ENCODE peak calls at places on chromosomes 13 and 19, in eight cellular contexts. B is AG04450, V is mammary epithelial cell, O is K562, L is HepG2, G is Peyer's patch, F is A673, U is PC-3. M is an unnamed sample.

GRCh38 chr13:50646070-50646469 is 197.4 kb downstream of the DLEU7 start:
- DNase-seq in B (no peak), V (no peak), O (no peak), L (no peak), G (no peak), F (no peak), U (no peak), M (no peak)

GRCh38 chr13:43835701-43836100 is 43.8 kb downstream of the CCDC122 start:
- DNase-seq in B (no peak), V (peak), O (no peak), L (no peak), G (no peak), F (no peak), U (no peak), M (no peak)

GRCh38 chr13:106561551-106562170 is 6.3 kb downstream of the ARGLU1 start:
- DNase-seq in B (no peak), V (peak), O (no peak), L (no peak), G (no peak), F (no peak), U (no peak), M (no peak)

GRCh38 chr13:108574856-108575255 is 54.6 kb upstream of the MYO16 start:
- DNase-seq in B (no peak), V (no peak), O (no peak), L (no peak), G (no peak), F (no peak), U (no peak), M (no peak)

GRCh38 chr13:46184277-46184699 is 2.3 kb upstream of the LCP1 start:
- DNase-seq in B (no peak), V (no peak), O (peak), L (peak), G (no peak), F (peak), U (peak), M (no peak)

GRCh38 chr19:11195169-11195568 is 2.2 kb downstream of the KANK2 start:
- DNase-seq in B (no peak), V (no peak), O (no peak), L (no peak), G (no peak), F (no peak), U (no peak), M (no peak)

GRCh38 chr13:22220186-22221160 is 549.6 kb downstream of the FGF9 start:
- DNase-seq in B (no peak), V (no peak), O (no peak), L (no peak), G (peak), F (no peak), U (no peak), M (no peak)

GRCh38 chr19:42150940-42151339 is 18.7 kb upstream of the POU2F2 start:
- DNase-seq in B (no peak), V (no peak), O (no peak), L (no peak), G (no peak), F (no peak), U (no peak), M (no peak)

GRCh38 chr13:34254366-34254765 is 436.4 kb downstream of the RFC3 start:
- DNase-seq in B (no peak), V (peak), O (no peak), L (no peak), G (no peak), F (no peak), U (no peak), M (no peak)

GRCh38 chr13:78168981-78169380 is 250.3 kb upstream of the EDNRB start:
- DNase-seq in B (no peak), V (no peak), O (no peak), L (no peak), G (no peak), F (no peak), U (no peak), M (no peak)

GRCh38 chr13:60155978-60156377 is 7.8 kb downstream of the DIAPH3 start:
- DNase-seq in B (no peak), V (no peak), O (no peak), L (no peak), G (no peak), F (peak), U (no peak), M (no peak)

GRCh38 chr19:3382460-3383100 is 16.2 kb downstream of the NFIC start:
- DNase-seq in B (no peak), V (no peak), O (no peak), L (no peak), G (no peak), F (no peak), U (no peak), M (no peak)

GRCh38 chr19:42352216-42352892 is 26.9 kb downstream of the MEGF8 start:
- DNase-seq in B (no peak), V (peak), O (no peak), L (no peak), G (no peak), F (peak), U (peak), M (no peak)

GRCh38 chr13:39784347-39784746 is 128.9 kb downstream of the COG6 start:
- DNase-seq in B (peak), V (no peak), O (no peak), L (no peak), G (no peak), F (no peak), U (no peak), M (no peak)

GRCh38 chr13:75255159-75255558 is 226.8 kb downstream of the TBC1D4 start:
- DNase-seq in B (no peak), V (no peak), O (no peak), L (no peak), G (no peak), F (no peak), U (no peak), M (no peak)

DNA sequence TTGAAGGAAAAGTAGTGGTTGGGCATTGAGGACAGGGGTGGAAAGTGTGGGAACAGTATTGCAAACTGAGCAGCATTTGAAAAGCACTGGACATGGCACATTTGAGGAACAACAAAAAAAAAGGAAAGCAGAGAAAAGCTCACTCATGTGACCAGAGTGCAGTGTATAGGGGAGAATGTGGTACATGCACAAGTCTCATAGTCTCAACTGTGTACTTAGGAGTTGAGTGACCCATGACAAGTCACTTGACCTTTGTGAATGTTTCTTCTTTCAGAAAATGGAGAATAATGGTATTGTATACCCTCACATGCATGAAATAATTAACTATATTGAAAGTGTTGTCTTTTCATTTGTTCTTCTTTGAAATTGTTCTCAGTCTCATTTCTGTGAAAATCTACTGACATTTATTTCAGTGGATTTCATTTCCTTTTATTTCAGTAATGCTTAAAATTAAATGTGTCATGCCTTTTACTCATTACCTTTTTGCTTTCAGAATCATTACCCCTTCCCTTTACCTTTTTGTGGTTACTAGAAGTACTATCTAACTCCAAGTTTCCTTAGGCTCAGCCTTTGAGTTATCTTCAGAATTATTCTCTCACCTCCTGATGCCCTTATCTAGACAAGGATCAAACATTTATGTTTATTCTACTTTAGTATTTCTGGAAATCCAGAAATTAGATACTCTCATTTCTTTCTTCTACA is 79.1 kb upstream of the MLNR start:
- DNase-seq in B (no peak), V (no peak), O (no peak), L (no peak), G (no peak), F (no peak), U (no peak), M (no peak)
- H3K27ac ChIP-seq in B (no peak), V (no peak), O (no peak), L (no peak), G (no peak), F (no peak), U (no peak), M (no peak)

GRCh38 chr13:23547000-23547590 is 23.1 kb upstream of the TNFRSF19 start:
- DNase-seq in B (no peak), V (peak), O (no peak), L (no peak), G (no peak), F (no peak), U (no peak), M (no peak)
- H3K27ac ChIP-seq in B (peak), V (no peak), O (no peak), L (no peak), G (no peak), F (no peak), U (no peak), M (no peak)

GRCh38 chr13:98480915-98481510 is 95.9 kb downstream of the STK24 start:
- DNase-seq in B (no peak), V (no peak), O (peak), L (no peak), G (no peak), F (no peak), U (no peak), M (no peak)

GRCh38 chr13:98481511-98481951 is 95.4 kb downstream of the STK24 start:
- DNase-seq in B (no peak), V (no peak), O (no peak), L (no peak), G (no peak), F (no peak), U (no peak), M (no peak)

GRCh38 chr13:98476538-98476966 is 100.4 kb downstream of the STK24 start:
- DNase-seq in B (no peak), V (peak), O (peak), L (no peak), G (no peak), F (peak), U (peak), M (peak)

GRCh38 chr13:98478134-98479129 is 98.5 kb downstream of the STK24 start:
- DNase-seq in B (no peak), V (peak), O (peak), L (no peak), G (no peak), F (no peak), U (peak), M (no peak)

GRCh38 chr13:98479496-98480003 is 97.4 kb downstream of the STK24 start:
- DNase-seq in B (no peak), V (no peak), O (no peak), L (no peak), G (no peak), F (no peak), U (no peak), M (no peak)
- H3K27ac ChIP-seq in B (no peak), V (no peak), O (peak), L (peak), G (no peak), F (no peak), U (no peak), M (peak)

GRCh38 chr19:4455742-4456565 is 1.6 kb downstream of the UBXN6 start:
- DNase-seq in B (no peak), V (peak), O (no peak), L (peak), G (no peak), F (no peak), U (peak), M (no peak)

GRCh38 chr19:4457654-4458406 is at the start of gene UBXN6:
- DNase-seq in B (peak), V (peak), O (peak), L (peak), G (peak), F (peak), U (peak), M (peak)

GRCh38 chr19:4456843-4457653 is 546 bp downstream of the UBXN6 start:
- DNase-seq in B (no peak), V (peak), O (peak), L (no peak), G (no peak), F (peak), U (no peak), M (no peak)

GRCh38 chr19:4454952-4455738 is 2.4 kb downstream of the UBXN6 start:
- DNase-seq in B (no peak), V (peak), O (peak), L (no peak), G (no peak), F (no peak), U (no peak), M (peak)

GRCh38 chr19:4456566-4456842 is 1.1 kb downstream of the UBXN6 start:
- DNase-seq in B (no peak), V (peak), O (peak), L (no peak), G (no peak), F (peak), U (peak), M (no peak)
- H3K27ac ChIP-seq in B (peak), V (peak), O (peak), L (peak), G (peak), F (peak), U (peak), M (peak)

GRCh38 chr13:101624981-101625380 is 172.5 kb downstream of the ITGBL1 start:
- DNase-seq in B (no peak), V (no peak), O (no peak), L (no peak), G (no peak), F (peak), U (peak), M (no peak)
- H3K27ac ChIP-seq in B (no peak), V (no peak), O (no peak), L (no peak), G (peak), F (peak), U (peak), M (no peak)

GRCh38 chr13:23999411-23999810 is 102.1 kb upstream of the C1QTNF9B start:
- DNase-seq in B (no peak), V (no peak), O (no peak), L (no peak), G (no peak), F (no peak), U (no peak), M (no peak)

GRCh38 chr13:23993439-23993980 is 96.2 kb upstream of the C1QTNF9B start:
- DNase-seq in B (peak), V (no peak), O (no peak), L (no peak), G (no peak), F (no peak), U (no peak), M (no peak)

GRCh38 chr13:23996456-23996855 is 99.2 kb upstream of the C1QTNF9B start:
- DNase-seq in B (no peak), V (no peak), O (no peak), L (no peak), G (no peak), F (no peak), U (peak), M (no peak)

GRCh38 chr13:23992722-23993438 is 95.6 kb upstream of the C1QTNF9B start:
- DNase-seq in B (no peak), V (no peak), O (no peak), L (no peak), G (no peak), F (no peak), U (no peak), M (no peak)

DNA sequence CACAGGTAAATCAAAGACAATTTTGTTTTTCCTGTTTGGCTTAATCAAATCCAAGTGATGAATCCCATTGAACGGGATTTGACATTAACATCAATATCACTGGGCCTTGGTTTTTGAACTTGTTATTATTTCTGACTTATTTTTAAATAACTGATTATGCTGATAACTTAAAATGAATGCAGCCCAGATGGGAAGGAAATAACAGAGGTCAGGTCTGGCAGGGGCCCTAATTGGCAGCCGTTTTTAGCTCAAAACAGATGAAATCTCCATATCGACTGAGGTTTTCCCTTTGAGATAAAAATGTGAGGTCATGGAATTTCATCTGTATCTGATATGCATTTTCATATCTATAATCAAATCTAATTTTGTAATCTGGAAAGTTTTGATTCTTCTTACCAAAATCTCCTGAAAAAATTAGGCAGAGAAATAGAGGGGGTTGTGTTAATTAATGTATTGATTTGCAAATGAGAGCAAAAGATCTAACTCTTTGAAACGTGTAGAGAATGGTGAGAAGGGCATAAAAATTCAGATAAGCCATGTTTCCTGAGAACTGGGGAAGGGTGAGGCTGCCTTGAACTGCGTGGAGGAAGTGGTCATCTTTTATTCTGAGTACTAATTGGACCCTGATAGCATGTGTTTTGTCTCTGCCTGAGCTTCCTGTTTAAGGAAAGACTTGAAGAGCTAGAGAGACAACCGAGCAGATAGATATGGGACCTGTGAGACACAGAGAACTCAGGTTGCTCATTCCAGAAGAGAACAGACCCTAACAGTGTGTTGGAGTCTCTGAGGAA is 98.2 kb upstream of the C1QTNF9B start:
- DNase-seq in B (no peak), V (no peak), O (no peak), L (no peak), G (no peak), F (no peak), U (no peak), M (no peak)
- H3K27ac ChIP-seq in B (no peak), V (no peak), O (no peak), L (no peak), G (no peak), F (no peak), U (no peak), M (no peak)

GRCh38 chr13:42422681-42423080 is 150.7 kb downstream of the AKAP11 start:
- DNase-seq in B (no peak), V (no peak), O (no peak), L (no peak), G (no peak), F (no peak), U (no peak), M (no peak)
- H3K27ac ChIP-seq in B (no peak), V (no peak), O (no peak), L (no peak), G (no peak), F (no peak), U (no peak), M (no peak)

M was measured in epithelial cell of prostate.